ENCODE peak calls at places on chromosome 17, in five cellular contexts. Y, P, A, X and C are unnamed samples. For H3K9me3, the result is how much of the 10 kb centered on the place peaks cover.

GRCh38 chr17:17481860-17482259 is 5.1 kb downstream of the MED9 start:
- DNase-seq in Y (no peak), P (no peak), A (no peak), X (no peak), C (no peak)

GRCh38 chr17:79741401-79741750 is 10.6 kb downstream of the ENPP7 start:
- DNase-seq in Y (no peak), P (no peak), A (no peak), X (no peak), C (no peak)

GRCh38 chr17:80068301-80069160 is 32.1 kb downstream of the CCDC40 start:
- DNase-seq in Y (no peak), P (no peak), A (no peak), X (no peak), C (peak)

GRCh38 chr17:31573047-31573446 is 181.6 kb downstream of the RAB11FIP4 start:
- DNase-seq in Y (no peak), P (no peak), A (no peak), X (no peak), C (no peak)

GRCh38 chr17:65473985-65474384 is 87.5 kb downstream of the AXIN2 start:
- DNase-seq in Y (no peak), P (no peak), A (no peak), X (no peak), C (no peak)

GRCh38 chr17:77489898-77490265 is 349.1 kb downstream of the SEC14L1 start:
- DNase-seq in Y (peak), P (peak), A (peak), X (no peak), C (no peak)

GRCh38 chr17:41263212-41263611 is 2.0 kb upstream of the KRTAP9-6 start:
- DNase-seq in Y (no peak), P (no peak), A (no peak), X (no peak), C (no peak)

GRCh38 chr17:9419932-9420453 is 155.6 kb downstream of the STX8 start:
- DNase-seq in Y (no peak), P (no peak), A (no peak), X (no peak), C (no peak)

DNA sequence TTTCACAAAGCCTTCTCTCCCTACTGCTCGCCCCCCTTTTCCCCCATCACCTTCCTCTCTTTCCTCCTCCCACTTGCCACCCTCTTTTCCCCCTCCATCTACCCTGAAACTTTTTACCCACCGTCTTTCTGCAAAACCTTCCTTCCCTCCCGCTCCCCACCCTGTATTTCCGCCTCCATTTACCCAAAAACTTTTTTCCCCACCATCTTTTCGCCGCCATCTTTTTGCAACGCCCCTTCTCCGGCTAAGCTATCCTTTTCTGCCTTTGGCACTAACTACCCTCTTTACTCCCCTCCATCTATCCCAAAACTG is 205.2 kb upstream of the WSB1 start:
- DNase-seq in Y (no peak), P (no peak), A (no peak), X (no peak), C (no peak)
- H3K9me3 ChIP-seq in Y (under half), P (under half), A (under half), X (under half), C (under half)

GRCh38 chr17:20043034-20043433 is 33.9 kb downstream of the SPECC1 start:
- DNase-seq in Y (no peak), P (no peak), A (no peak), X (no peak), C (no peak)
- H3K9me3 ChIP-seq in Y (under half), P (under half), A (under half), X (under half), C (under half)

GRCh38 chr17:26782153-26782552 is 511.8 kb upstream of the WSB1 start:
- DNase-seq in Y (no peak), P (no peak), A (no peak), X (no peak), C (no peak)
- H3K9me3 ChIP-seq in Y (under half), P (under half), A (half or more), X (under half), C (under half)

DNA sequence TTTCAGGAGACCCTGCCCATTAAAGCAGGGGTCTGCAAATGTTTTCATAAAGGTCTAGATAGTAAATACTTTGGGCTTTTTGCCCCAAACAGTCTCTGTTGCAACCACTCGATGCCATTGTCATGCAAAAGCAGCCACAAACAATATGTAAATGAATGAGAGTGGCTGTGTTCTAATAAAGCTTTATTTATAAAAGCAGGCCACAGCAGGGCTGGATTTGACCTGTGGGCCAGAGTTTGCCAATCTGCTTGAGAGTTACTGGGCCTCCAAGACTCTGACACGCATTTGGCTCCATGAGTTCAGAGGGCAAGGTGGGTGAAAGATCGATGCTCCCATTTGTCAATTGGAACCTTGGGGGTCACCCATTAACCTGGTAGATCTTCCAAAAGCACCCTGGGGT is 217.3 kb upstream of the SDK2 start:
- DNase-seq in Y (no peak), P (no peak), A (no peak), X (no peak), C (no peak)
- H3K9me3 ChIP-seq in Y (under half), P (under half), A (under half), X (under half), C (under half)

DNA sequence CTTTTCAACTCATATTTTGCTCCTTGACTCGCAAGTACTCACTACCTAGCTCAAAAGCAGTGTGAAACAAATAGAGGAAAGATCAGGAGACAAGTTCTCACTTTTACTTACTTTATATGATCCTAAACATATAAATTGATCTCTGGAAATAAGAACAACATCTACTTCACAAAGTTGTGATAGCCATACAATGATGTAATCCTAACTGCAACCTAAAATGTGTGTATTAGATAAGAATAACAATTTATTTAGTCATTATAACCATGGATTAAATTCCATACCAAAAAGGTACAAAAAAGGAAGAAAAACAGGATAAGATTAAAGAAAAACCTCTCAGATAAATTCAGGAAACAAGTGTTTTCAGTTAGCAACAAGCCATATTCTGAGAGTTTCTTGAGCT is 103.4 kb downstream of the CDC27 start:
- DNase-seq in Y (no peak), P (no peak), A (no peak), X (no peak), C (no peak)
- H3K9me3 ChIP-seq in Y (under half), P (under half), A (under half), X (under half), C (under half)

DNA sequence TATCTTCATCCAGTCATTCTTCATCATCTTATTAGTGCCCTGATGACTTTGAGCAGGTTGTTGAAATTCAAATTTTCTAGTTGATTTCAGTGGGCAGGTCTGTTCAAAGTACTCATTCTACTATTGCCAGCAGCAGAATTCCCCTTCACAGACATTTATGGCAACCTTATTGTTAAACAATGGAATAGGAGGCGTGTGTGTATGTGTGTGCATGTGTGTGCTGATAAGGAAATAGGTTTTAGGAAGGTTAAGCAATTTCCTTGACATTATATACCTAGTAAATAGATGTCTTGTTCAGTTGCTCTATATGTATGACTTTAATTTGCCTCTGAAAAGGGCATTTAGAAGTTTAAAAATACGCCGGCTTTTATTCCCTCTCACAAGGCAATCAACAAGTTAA is 601.4 kb upstream of the CA10 start:
- DNase-seq in Y (no peak), P (no peak), A (no peak), X (no peak), C (no peak)
- H3K9me3 ChIP-seq in Y (under half), P (under half), A (under half), X (under half), C (under half)

DNA sequence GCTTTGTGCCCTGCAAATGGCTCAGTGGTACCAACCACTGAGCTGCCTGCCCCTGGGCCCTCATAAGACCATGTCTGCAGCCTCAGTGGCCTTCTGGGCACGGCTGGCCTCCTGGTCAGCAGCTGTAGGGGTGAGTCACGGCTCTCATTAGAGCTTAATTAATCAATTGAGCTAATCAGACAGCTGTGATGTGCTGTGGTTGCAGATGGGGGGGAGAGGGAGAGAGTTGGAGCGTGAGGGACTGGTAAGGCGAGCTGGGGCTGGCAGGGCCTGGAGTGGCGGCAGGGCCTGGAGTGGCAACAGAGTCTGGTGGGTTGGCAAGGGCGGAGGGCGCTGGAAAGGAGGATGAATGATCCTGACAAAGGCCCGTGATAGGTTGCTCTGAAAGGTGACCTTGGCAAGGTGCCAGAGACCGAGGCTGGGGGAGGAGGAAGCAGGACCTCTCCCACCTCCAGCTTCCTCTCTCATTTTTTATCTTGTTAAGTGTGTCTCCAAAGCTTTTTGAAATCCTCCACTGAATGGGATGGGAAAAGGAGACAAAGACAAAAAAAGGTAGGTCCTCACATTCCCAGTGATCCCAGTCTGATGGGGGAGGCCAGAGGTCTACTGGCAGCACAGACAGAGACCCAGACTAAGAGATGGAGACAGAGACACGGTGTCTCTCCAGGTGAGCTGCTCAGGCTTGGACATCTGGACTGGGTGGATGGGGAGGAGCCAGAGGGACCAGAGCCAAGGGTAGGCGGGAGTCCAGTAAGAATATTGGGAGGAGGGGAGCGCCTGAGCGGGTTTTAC is 41.6 kb downstream of the DCAKD start:
- DNase-seq in Y (no peak), P (no peak), A (no peak), X (no peak), C (no peak)
- H3K9me3 ChIP-seq in Y (under half), P (under half), A (under half), X (under half), C (under half)

GRCh38 chr17:53134546-53134945 is 688.2 kb upstream of the KIF2B start:
- DNase-seq in Y (no peak), P (no peak), A (no peak), X (no peak), C (no peak)
- H3K9me3 ChIP-seq in Y (under half), P (under half), A (under half), X (under half), C (under half)

GRCh38 chr17:21299981-21300600 is 15.6 kb downstream of the MAP2K3 start:
- DNase-seq in Y (no peak), P (no peak), A (no peak), X (no peak), C (no peak)
- H3K9me3 ChIP-seq in Y (under half), P (under half), A (under half), X (under half), C (under half)